ENCODE peak calls at places on chromosomes 11 and 22, in four cellular contexts. A is endodermal cell, G is astrocyte, Y is PC-3. I is an unnamed sample.

GRCh38 chr22:48554893-48555552 is 1272.7 kb downstream of the BRD1 start:
- DNase-seq in Y (peak), G (peak), A (peak), I (no peak)

GRCh38 chr11:121687961-121688566 is 235.3 kb upstream of the SORL1-AS1 start:
- DNase-seq in A (peak), Y (peak), G (peak), I (peak)

GRCh38 chr22:42062506-42063190 is 8.0 kb downstream of the NAGA start:
- DNase-seq in A (no peak), G (no peak), Y (no peak), I (no peak)

GRCh38 chr11:61120099-61120864 is 18.0 kb downstream of the CD5 start:
- DNase-seq in G (no peak), A (no peak), Y (no peak), I (no peak)

GRCh38 chr11:15565846-15566245 is 451.1 kb downstream of the INSC start:
- DNase-seq in G (no peak), A (no peak), Y (no peak), I (no peak)

GRCh38 chr11:95789506-95790122 is at the start of gene FAM76B:
- DNase-seq in Y (peak), G (peak), A (peak), I (peak)

GRCh38 chr22:42160830-42161696 is 30.5 kb upstream of the CYP2D6 start:
- DNase-seq in A (no peak), G (no peak), Y (peak), I (no peak)

GRCh38 chr11:58164389-58164788 is 24.5 kb upstream of the OR9Q2 start:
- DNase-seq in A (no peak), Y (no peak), G (no peak), I (no peak)

GRCh38 chr11:14813506-14813905 is 78.5 kb downstream of the CYP2R1 start:
- DNase-seq in Y (no peak), G (no peak), A (no peak), I (no peak)

GRCh38 chr11:87405843-87406242 is 368.1 kb downstream of the TMEM135 start:
- DNase-seq in Y (no peak), A (no peak), G (no peak), I (no peak)

GRCh38 chr11:9226514-9226913 is 38.6 kb downstream of the DENND5A start:
- DNase-seq in A (peak), Y (no peak), G (no peak), I (no peak)

GRCh38 chr11:9232482-9232881 is 32.7 kb downstream of the DENND5A start:
- DNase-seq in G (no peak), Y (no peak), A (no peak), I (no peak)

GRCh38 chr11:9228086-9228485 is 37.1 kb downstream of the DENND5A start:
- DNase-seq in A (peak), Y (no peak), G (no peak), I (no peak)

GRCh38 chr11:9230291-9230690 is 34.9 kb downstream of the DENND5A start:
- DNase-seq in G (no peak), A (no peak), Y (no peak), I (no peak)

GRCh38 chr11:9231848-9232177 is 33.3 kb downstream of the DENND5A start:
- DNase-seq in G (peak), A (no peak), Y (no peak), I (peak)
- H3K4me3 ChIP-seq in G (no peak), A (no peak), Y (no peak), I (peak)

GRCh38 chr22:28978158-28978557 is 83.5 kb downstream of the C22orf31 start:
- DNase-seq in G (peak), Y (peak), A (no peak), I (peak)

GRCh38 chr22:28978863-28979799 is 82.5 kb downstream of the C22orf31 start:
- DNase-seq in A (no peak), G (no peak), Y (no peak), I (no peak)

GRCh38 chr22:28977481-28977971 is 84.1 kb downstream of the C22orf31 start:
- DNase-seq in Y (no peak), A (no peak), G (peak), I (peak)

GRCh38 chr22:28976588-28976987 is 85.0 kb downstream of the C22orf31 start:
- DNase-seq in A (no peak), G (peak), Y (peak), I (peak)

DNA sequence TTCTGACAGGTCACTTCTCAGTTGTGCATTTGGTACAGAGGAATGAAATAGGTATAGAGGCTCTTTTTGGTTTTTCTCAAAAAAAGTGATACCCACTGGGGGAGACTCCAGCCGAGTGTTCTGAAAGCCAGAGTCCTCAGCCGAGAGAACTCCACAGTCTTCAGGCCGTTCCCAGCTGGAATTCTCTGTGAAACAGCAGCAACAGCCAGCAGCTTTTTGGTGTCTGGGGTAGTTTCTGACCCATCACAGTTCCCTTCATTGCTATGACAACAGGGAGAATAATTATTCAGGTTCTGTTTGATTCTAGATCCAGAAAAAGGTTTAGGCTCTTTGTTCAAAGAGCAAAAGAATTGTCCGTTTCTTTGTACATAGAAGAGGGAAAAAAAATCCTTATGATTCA is 84.6 kb downstream of the C22orf31 start:
- DNase-seq in A (no peak), Y (no peak), G (no peak), I (no peak)
- H3K9ac ChIP-seq in A (no peak), Y (no peak), G (peak), I (peak)

DNA sequence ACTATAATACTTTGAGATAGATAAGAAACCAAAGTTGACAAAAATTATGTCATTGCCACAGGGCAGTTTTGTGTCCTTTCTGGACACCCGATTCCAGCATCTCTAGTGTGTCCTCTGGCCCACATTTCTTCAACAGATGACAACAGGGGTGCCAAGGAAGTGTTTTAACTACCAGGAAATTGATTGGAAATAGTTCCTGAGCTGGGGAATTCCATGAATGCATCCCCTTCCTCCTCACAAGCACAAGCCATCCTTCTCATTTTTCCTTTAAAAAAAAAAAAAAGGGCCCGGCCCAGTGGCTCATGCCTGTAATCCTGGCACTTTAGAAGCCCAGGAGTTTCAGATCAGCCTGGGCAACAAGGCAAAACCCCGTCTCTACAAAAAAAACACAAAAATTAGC is 690 bp upstream of the B3GAT3 start:
- DNase-seq in G (no peak), A (no peak), Y (no peak), I (no peak)
- H3K4me3 ChIP-seq in G (no peak), A (peak), Y (no peak), I (peak)

GRCh38 chr11:33376331-33377099 is 119.3 kb downstream of the HIPK3 start:
- DNase-seq in A (peak), Y (no peak), G (peak), I (peak)

GRCh38 chr11:33377852-33378385 is 120.7 kb downstream of the HIPK3 start:
- DNase-seq in Y (peak), G (peak), A (no peak), I (peak)

GRCh38 chr11:33377100-33377851 is 120.1 kb downstream of the HIPK3 start:
- DNase-seq in G (peak), Y (no peak), A (no peak), I (peak)

GRCh38 chr11:33375236-33375635 is 118.1 kb downstream of the HIPK3 start:
- DNase-seq in A (peak), Y (no peak), G (no peak), I (no peak)

GRCh38 chr11:33375688-33376311 is 118.6 kb downstream of the HIPK3 start:
- DNase-seq in Y (peak), A (peak), G (peak), I (peak)
- H3K9ac ChIP-seq in Y (peak), A (no peak), G (peak), I (peak)

GRCh38 chr11:45852712-45853101 is 5.4 kb downstream of the CRY2 start:
- DNase-seq in A (peak), Y (no peak), G (no peak), I (no peak)

GRCh38 chr11:45850446-45850845 is 3.2 kb downstream of the CRY2 start:
- DNase-seq in A (no peak), Y (no peak), G (peak), I (peak)

GRCh38 chr11:45855308-45855707 is 8.0 kb downstream of the CRY2 start:
- DNase-seq in Y (no peak), A (no peak), G (no peak), I (no peak)

GRCh38 chr11:45853616-45854219 is 6.4 kb downstream of the CRY2 start:
- DNase-seq in Y (no peak), G (no peak), A (no peak), I (no peak)

GRCh38 chr11:45852018-45852711 is 4.9 kb downstream of the CRY2 start:
- DNase-seq in Y (no peak), G (no peak), A (peak), I (no peak)
- H3K4me3 ChIP-seq in Y (no peak), G (no peak), A (no peak), I (peak)

DNA sequence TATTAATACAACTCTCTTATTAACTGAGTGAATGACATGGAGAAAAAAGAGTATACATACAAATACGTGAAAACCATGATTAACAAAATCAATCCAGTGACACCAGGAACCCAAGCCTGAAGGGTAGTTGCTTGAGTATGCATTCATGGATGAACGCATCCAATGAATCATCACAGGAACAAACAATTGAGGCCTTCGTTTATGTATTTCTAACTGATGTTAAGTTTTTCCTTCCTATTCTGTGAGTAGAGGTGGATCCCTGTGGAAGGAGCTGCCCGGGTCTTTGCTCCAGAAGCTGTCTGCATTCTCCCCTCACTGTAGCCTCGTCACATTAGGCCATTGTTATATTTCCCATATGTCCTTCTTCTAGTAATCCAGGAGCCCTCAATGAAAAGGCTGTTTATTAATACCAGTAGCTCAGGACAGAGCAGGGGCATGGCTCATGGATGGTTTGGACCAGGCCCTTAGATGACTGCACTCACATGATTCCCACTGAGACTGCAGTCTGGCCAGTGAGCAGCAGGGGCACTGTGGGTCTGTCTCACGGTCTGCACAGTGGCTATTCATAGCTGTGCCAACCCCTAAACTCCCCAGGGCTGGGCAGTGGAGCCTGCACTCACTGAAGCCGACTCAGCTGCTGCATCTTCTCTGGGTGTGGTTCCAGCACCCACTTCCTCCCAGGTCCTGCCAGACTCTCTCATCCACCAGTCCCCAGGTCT is 128.1 kb upstream of the TOP3B start:
- DNase-seq in G (peak), A (peak), Y (peak), I (peak)
- H3K9ac ChIP-seq in G (peak), A (no peak), Y (peak), I (no peak)

I was measured in adipocyte.